ENCODE peak calls at places on chromosome 22, in six cellular contexts. One of them, this sample, is unnamed.

GRCh38 chr22:26887456-26887855 is 230.1 kb downstream of the MIAT start:
- DNase-seq in A549: peak; percentile 47
- DNase-seq in right lobe of liver: no peak
- DNase-seq in heart left ventricle: no peak
- DNase-seq in GM12891: no peak
- DNase-seq in testis: no peak
- DNase-seq in this sample: peak; percentile 23

GRCh38 chr22:25488244-25489020 is 76.0 kb upstream of the GRK3 start:
- DNase-seq in A549: peak; percentile 71
- DNase-seq in GM12891: no peak
- DNase-seq in right lobe of liver: peak; percentile 65
- DNase-seq in heart left ventricle: peak; percentile 83
- DNase-seq in testis: peak; percentile 84
- DNase-seq in this sample: peak; percentile 61

GRCh38 chr22:22720201-22720723 is 75.8 kb downstream of the GGTLC2 start:
- DNase-seq in GM12891: no peak
- DNase-seq in right lobe of liver: no peak
- DNase-seq in testis: peak; percentile 51
- DNase-seq in heart left ventricle: no peak
- DNase-seq in A549: peak; percentile 14
- DNase-seq in this sample: no peak

GRCh38 chr22:27598792-27599191 is 202.8 kb downstream of the MN1 start:
- DNase-seq in testis: no peak
- DNase-seq in heart left ventricle: no peak
- DNase-seq in A549: no peak
- DNase-seq in right lobe of liver: no peak
- DNase-seq in GM12891: no peak
- DNase-seq in this sample: no peak

GRCh38 chr22:38455530-38456271 is 702 bp upstream of the KCNJ4 start:
- DNase-seq in heart left ventricle: peak; percentile 57
- DNase-seq in testis: peak; percentile 59
- DNase-seq in A549: no peak
- DNase-seq in right lobe of liver: no peak
- DNase-seq in GM12891: no peak
- DNase-seq in this sample: no peak

GRCh38 chr22:26406118-26406517 is 22.9 kb upstream of the ASPHD2 start:
- DNase-seq in heart left ventricle: no peak
- DNase-seq in right lobe of liver: no peak
- DNase-seq in GM12891: no peak
- DNase-seq in testis: peak; percentile 37
- DNase-seq in A549: peak; percentile 14
- DNase-seq in this sample: no peak

GRCh38 chr22:38460367-38460952 is 5.5 kb upstream of the KCNJ4 start:
- DNase-seq in heart left ventricle: no peak
- DNase-seq in testis: no peak
- DNase-seq in A549: no peak
- DNase-seq in right lobe of liver: no peak
- DNase-seq in GM12891: no peak
- DNase-seq in this sample: no peak

GRCh38 chr22:32661737-32662586 is 139.5 kb upstream of the TIMP3 start:
- DNase-seq in GM12891: no peak
- DNase-seq in heart left ventricle: no peak
- DNase-seq in A549: no peak
- DNase-seq in testis: no peak
- DNase-seq in right lobe of liver: no peak
- DNase-seq in this sample: no peak

GRCh38 chr22:31269892-31270574 is 22.3 kb downstream of the PIK3IP1 start:
- DNase-seq in A549: no peak
- DNase-seq in GM12891: no peak
- DNase-seq in heart left ventricle: no peak
- DNase-seq in right lobe of liver: no peak
- DNase-seq in testis: no peak
- DNase-seq in this sample: no peak

GRCh38 chr22:32842486-32842885 is 41.0 kb downstream of the TIMP3 start:
- DNase-seq in testis: no peak
- DNase-seq in right lobe of liver: no peak
- DNase-seq in A549: no peak
- DNase-seq in heart left ventricle: no peak
- DNase-seq in GM12891: no peak
- DNase-seq in this sample: no peak

GRCh38 chr22:29716814-29717213 is 3.0 kb upstream of the CABP7 start:
- DNase-seq in GM12891: no peak
- DNase-seq in right lobe of liver: peak; percentile 64
- DNase-seq in heart left ventricle: peak; percentile 54
- DNase-seq in A549: peak; percentile 55
- DNase-seq in testis: peak; percentile 76
- DNase-seq in this sample: peak; percentile 49

GRCh38 chr22:24061124-24061684 is 50.1 kb downstream of the CABIN1 start:
- DNase-seq in A549: no peak
- DNase-seq in GM12891: no peak
- DNase-seq in heart left ventricle: no peak
- DNase-seq in right lobe of liver: peak; percentile 30
- DNase-seq in testis: no peak
- DNase-seq in this sample: no peak

GRCh38 chr22:26172389-26172990 is 3.2 kb downstream of the SEZ6L start:
- DNase-seq in right lobe of liver: peak; percentile 53
- DNase-seq in testis: peak; percentile 52
- DNase-seq in A549: peak; percentile 35
- DNase-seq in GM12891: peak; percentile 26
- DNase-seq in heart left ventricle: no peak
- DNase-seq in this sample: peak; percentile 16

GRCh38 chr22:47376901-47377520 is 614.6 kb downstream of the TBC1D22A start:
- DNase-seq in A549: no peak
- DNase-seq in testis: no peak
- DNase-seq in heart left ventricle: peak; percentile 16
- DNase-seq in GM12891: no peak
- DNase-seq in right lobe of liver: peak; percentile 23
- DNase-seq in this sample: no peak

GRCh38 chr22:26462971-26463661 is 20.5 kb downstream of the HPS4 start:
- DNase-seq in testis: peak; percentile 76
- DNase-seq in right lobe of liver: no peak
- DNase-seq in A549: no peak
- DNase-seq in GM12891: no peak
- DNase-seq in heart left ventricle: no peak
- DNase-seq in this sample: no peak

GRCh38 chr22:30867746-30868662 is 100.6 kb downstream of the MORC2 start:
- DNase-seq in heart left ventricle: peak; percentile 11
- DNase-seq in testis: no peak
- DNase-seq in right lobe of liver: peak; percentile 29
- DNase-seq in A549: no peak
- DNase-seq in GM12891: peak; percentile 8
- DNase-seq in this sample: no peak

GRCh38 chr22:26658671-26659478 is 1.5 kb downstream of the MIAT start:
- DNase-seq in GM12891: peak; percentile 59
- DNase-seq in right lobe of liver: no peak
- DNase-seq in testis: peak; percentile 43
- DNase-seq in heart left ventricle: no peak
- DNase-seq in A549: peak; percentile 93
- DNase-seq in this sample: peak; percentile 75

GRCh38 chr22:29840498-29840897 is 2.4 kb upstream of the ASCC2 start:
- DNase-seq in testis: no peak
- DNase-seq in A549: no peak
- DNase-seq in heart left ventricle: no peak
- DNase-seq in GM12891: no peak
- DNase-seq in right lobe of liver: no peak
- DNase-seq in this sample: no peak

GRCh38 chr22:17980638-17981051 is 43.7 kb downstream of the MICAL3 start:
- DNase-seq in testis: peak; percentile 50
- DNase-seq in right lobe of liver: no peak
- DNase-seq in A549: no peak
- DNase-seq in GM12891: peak; percentile 43
- DNase-seq in heart left ventricle: no peak
- DNase-seq in this sample: no peak

GRCh38 chr22:32623943-32624342 is 149.3 kb downstream of the FBXO7 start:
- DNase-seq in testis: peak; percentile 43
- DNase-seq in GM12891: no peak
- DNase-seq in right lobe of liver: peak; percentile 80
- DNase-seq in A549: no peak
- DNase-seq in heart left ventricle: peak; percentile 65
- DNase-seq in this sample: no peak

GRCh38 chr22:46054091-46054877 is 77.3 kb upstream of the WNT7B start:
- DNase-seq in A549: no peak
- DNase-seq in right lobe of liver: peak; percentile 72
- DNase-seq in GM12891: no peak
- DNase-seq in testis: peak; percentile 73
- DNase-seq in heart left ventricle: peak; percentile 78
- DNase-seq in this sample: no peak

GRCh38 chr22:46052331-46052771 is 75.4 kb upstream of the WNT7B start:
- DNase-seq in heart left ventricle: peak; percentile 27
- DNase-seq in right lobe of liver: peak; percentile 51
- DNase-seq in GM12891: no peak
- DNase-seq in testis: peak; percentile 17
- DNase-seq in A549: no peak
- DNase-seq in this sample: no peak

GRCh38 chr22:46054878-46055158 is 77.9 kb upstream of the WNT7B start:
- DNase-seq in A549: no peak
- DNase-seq in testis: no peak
- DNase-seq in GM12891: no peak
- DNase-seq in right lobe of liver: peak; percentile 35
- DNase-seq in heart left ventricle: no peak
- DNase-seq in this sample: no peak

GRCh38 chr22:46052801-46053562 is 76.0 kb upstream of the WNT7B start:
- DNase-seq in GM12891: no peak
- DNase-seq in heart left ventricle: peak; percentile 58
- DNase-seq in right lobe of liver: peak; percentile 66
- DNase-seq in testis: peak; percentile 33
- DNase-seq in A549: no peak
- DNase-seq in this sample: no peak

GRCh38 chr22:46053563-46054090 is 76.7 kb upstream of the WNT7B start:
- DNase-seq in A549: no peak
- DNase-seq in GM12891: peak; percentile 57
- DNase-seq in testis: peak; percentile 76
- DNase-seq in heart left ventricle: peak; percentile 87
- DNase-seq in right lobe of liver: peak; percentile 90
- DNase-seq in this sample: no peak
- TF ChIP-seq POLR2A in A549: peak; percentile 11
- TF ChIP-seq POLR2A in GM12891: no peak
- TF ChIP-seq POLR2A in testis: no peak
- TF ChIP-seq POLR2A in heart left ventricle: peak; percentile 56
- TF ChIP-seq POLR2A in right lobe of liver: no peak
- TF ChIP-seq POLR2A in this sample: peak; percentile 15

DNA sequence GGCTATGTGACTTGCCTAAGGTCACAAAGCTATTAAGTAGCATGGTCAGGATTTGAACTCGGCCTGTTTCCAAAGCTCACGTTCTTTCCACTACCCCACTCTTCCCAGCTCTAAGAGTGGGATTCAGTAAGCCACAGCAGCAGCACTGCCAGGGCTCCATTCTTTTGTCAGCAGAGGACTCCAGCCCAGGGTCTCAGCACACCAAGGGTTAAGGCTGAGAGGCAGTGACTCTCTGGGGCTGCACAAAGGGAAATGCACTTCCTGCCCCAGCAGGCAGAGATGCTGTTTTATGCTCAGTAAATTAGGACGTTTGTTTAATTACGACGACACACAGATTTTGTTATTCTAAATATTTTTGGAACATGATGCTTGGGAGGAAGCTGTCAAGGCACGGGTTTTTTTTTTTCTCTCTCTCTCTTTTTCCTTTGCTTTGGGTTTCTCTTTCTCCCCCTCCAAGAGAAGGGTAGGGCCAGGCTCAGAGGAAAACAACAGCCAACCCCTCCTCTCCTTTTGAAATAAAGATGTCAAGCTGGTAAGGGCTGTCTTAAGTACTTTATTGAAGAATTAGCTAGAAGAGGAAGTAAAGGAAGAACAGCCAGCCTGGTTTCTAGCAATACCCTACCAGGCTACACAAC is 2.9 kb downstream of the MYH9 start:
- DNase-seq in right lobe of liver: no peak
- DNase-seq in heart left ventricle: no peak
- DNase-seq in A549: no peak
- DNase-seq in GM12891: no peak
- DNase-seq in testis: no peak
- DNase-seq in this sample: no peak
- TF ChIP-seq POLR2A in right lobe of liver: no peak
- TF ChIP-seq POLR2A in heart left ventricle: no peak
- TF ChIP-seq POLR2A in A549: no peak
- TF ChIP-seq POLR2A in GM12891: no peak
- TF ChIP-seq POLR2A in testis: no peak
- TF ChIP-seq POLR2A in this sample: no peak

DNA sequence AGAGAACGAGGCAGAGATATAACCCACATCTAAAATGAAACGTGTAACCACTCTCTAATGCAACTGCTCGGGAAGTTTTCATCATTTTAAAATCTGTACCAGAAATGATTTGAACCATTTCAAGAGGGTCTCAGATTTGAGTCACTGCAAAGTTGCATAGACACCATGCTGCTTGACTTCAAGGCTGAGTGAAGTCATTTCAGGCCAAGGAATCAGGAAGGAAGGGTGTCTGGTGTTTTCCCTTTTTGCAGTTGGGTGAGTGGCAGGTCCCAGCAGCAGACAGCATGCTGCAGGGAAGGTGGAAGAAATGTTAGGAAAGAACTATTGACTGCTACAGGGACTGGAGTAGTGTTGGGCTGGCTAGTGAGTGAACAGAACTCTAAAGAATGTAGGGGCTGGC is 16.5 kb downstream of the TANGO2 start:
- DNase-seq in testis: no peak
- DNase-seq in A549: no peak
- DNase-seq in right lobe of liver: no peak
- DNase-seq in heart left ventricle: no peak
- DNase-seq in GM12891: no peak
- DNase-seq in this sample: no peak
- TF ChIP-seq POLR2A in testis: no peak
- TF ChIP-seq POLR2A in A549: no peak
- TF ChIP-seq POLR2A in right lobe of liver: no peak
- TF ChIP-seq POLR2A in heart left ventricle: no peak
- TF ChIP-seq POLR2A in GM12891: no peak
- TF ChIP-seq POLR2A in this sample: no peak

GRCh38 chr22:40478456-40479125 is 108.2 kb downstream of the SGSM3 start:
- DNase-seq in right lobe of liver: no peak
- DNase-seq in A549: no peak
- DNase-seq in testis: no peak
- DNase-seq in GM12891: no peak
- DNase-seq in heart left ventricle: no peak
- DNase-seq in this sample: no peak

GRCh38 chr22:40477683-40478348 is 107.4 kb downstream of the SGSM3 start:
- DNase-seq in testis: no peak
- DNase-seq in A549: no peak
- DNase-seq in heart left ventricle: no peak
- DNase-seq in right lobe of liver: no peak
- DNase-seq in GM12891: no peak
- DNase-seq in this sample: no peak

GRCh38 chr22:40473703-40474102 is 103.3 kb downstream of the SGSM3 start:
- DNase-seq in testis: no peak
- DNase-seq in A549: no peak
- DNase-seq in heart left ventricle: no peak
- DNase-seq in GM12891: no peak
- DNase-seq in right lobe of liver: no peak
- DNase-seq in this sample: no peak

GRCh38 chr22:40479126-40479800 is 108.9 kb downstream of the SGSM3 start:
- DNase-seq in heart left ventricle: no peak
- DNase-seq in right lobe of liver: no peak
- DNase-seq in testis: no peak
- DNase-seq in GM12891: no peak
- DNase-seq in A549: no peak
- DNase-seq in this sample: no peak

DNA sequence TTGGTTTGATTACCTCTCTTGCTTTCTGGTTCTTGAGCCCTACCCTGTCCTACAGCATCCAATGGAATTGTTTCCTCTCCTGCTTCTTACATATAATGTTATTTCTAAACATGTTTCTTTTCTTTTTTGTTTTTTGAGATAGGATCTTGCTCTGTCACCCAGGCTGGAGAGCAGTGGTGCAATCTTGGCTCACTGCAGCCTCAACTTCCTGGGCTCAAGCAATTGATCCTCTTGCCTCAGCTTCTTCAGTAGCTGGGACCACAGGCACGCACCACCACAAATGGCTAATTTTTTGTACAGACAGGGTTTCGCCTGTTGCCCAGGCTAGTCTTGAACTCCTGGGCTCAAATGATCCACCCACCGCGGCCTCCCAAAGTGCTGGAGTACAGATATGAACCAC is 105.9 kb downstream of the SGSM3 start:
- DNase-seq in right lobe of liver: no peak
- DNase-seq in A549: no peak
- DNase-seq in heart left ventricle: no peak
- DNase-seq in testis: no peak
- DNase-seq in GM12891: no peak
- DNase-seq in this sample: no peak
- TF ChIP-seq POLR2A in right lobe of liver: no peak
- TF ChIP-seq POLR2A in A549: no peak
- TF ChIP-seq POLR2A in heart left ventricle: no peak
- TF ChIP-seq POLR2A in testis: no peak
- TF ChIP-seq POLR2A in GM12891: no peak
- TF ChIP-seq POLR2A in this sample: no peak

This sample was measured in H54.